ENCODE peak calls at places on chromosomes 4 and X, in nine cellular contexts. One of them, this sample, is unnamed.

GRCh38 chrX:41441934-41442823 is 5.0 kb upstream of the NYX start:
- DNase-seq in right atrium auricular region: peak
- DNase-seq in WTC11: peak
- DNase-seq in BJ: peak
- DNase-seq in lower lobe of right lung: peak
- DNase-seq in fibroblast of pulmonary artery: peak
- DNase-seq in fibroblast of lung: peak
- DNase-seq in sigmoid colon: peak
- DNase-seq in GM10248: peak
- DNase-seq in this sample: peak

GRCh38 chr4:183571350-183572076 is 66.7 kb downstream of the ING2 start:
- DNase-seq in fibroblast of pulmonary artery: peak
- DNase-seq in fibroblast of lung: peak
- DNase-seq in WTC11: no peak
- DNase-seq in lower lobe of right lung: peak
- DNase-seq in right atrium auricular region: no peak
- DNase-seq in BJ: no peak
- DNase-seq in sigmoid colon: no peak
- DNase-seq in GM10248: no peak
- DNase-seq in this sample: no peak

GRCh38 chrX:39730671-39731389 is 366.9 kb downstream of the BCOR start:
- DNase-seq in sigmoid colon: peak
- DNase-seq in WTC11: peak
- DNase-seq in GM10248: peak
- DNase-seq in fibroblast of pulmonary artery: peak
- DNase-seq in lower lobe of right lung: peak
- DNase-seq in BJ: peak
- DNase-seq in right atrium auricular region: peak
- DNase-seq in fibroblast of lung: peak
- DNase-seq in this sample: peak

GRCh38 chr4:104064650-104065577 is 345.1 kb upstream of the TACR3 start:
- DNase-seq in sigmoid colon: no peak
- DNase-seq in fibroblast of lung: peak
- DNase-seq in right atrium auricular region: no peak
- DNase-seq in BJ: no peak
- DNase-seq in WTC11: peak
- DNase-seq in fibroblast of pulmonary artery: peak
- DNase-seq in lower lobe of right lung: peak
- DNase-seq in GM10248: peak
- DNase-seq in this sample: no peak

GRCh38 chr4:70903282-70903603 is 1.1 kb downstream of the MOB1B start:
- DNase-seq in lower lobe of right lung: no peak
- DNase-seq in fibroblast of lung: no peak
- DNase-seq in right atrium auricular region: no peak
- DNase-seq in BJ: no peak
- DNase-seq in fibroblast of pulmonary artery: peak
- DNase-seq in WTC11: no peak
- DNase-seq in GM10248: no peak
- DNase-seq in sigmoid colon: no peak
- DNase-seq in this sample: no peak

GRCh38 chrX:926991-927390 is 285.5 kb downstream of the CRLF2 start:
- DNase-seq in right atrium auricular region: no peak
- DNase-seq in fibroblast of pulmonary artery: no peak
- DNase-seq in sigmoid colon: no peak
- DNase-seq in GM10248: no peak
- DNase-seq in fibroblast of lung: no peak
- DNase-seq in WTC11: no peak
- DNase-seq in lower lobe of right lung: no peak
- DNase-seq in BJ: no peak
- DNase-seq in this sample: no peak

GRCh38 chrX:20529301-20529700 is 262.6 kb upstream of the RPS6KA3 start:
- DNase-seq in fibroblast of pulmonary artery: no peak
- DNase-seq in GM10248: no peak
- DNase-seq in right atrium auricular region: no peak
- DNase-seq in BJ: no peak
- DNase-seq in lower lobe of right lung: no peak
- DNase-seq in WTC11: no peak
- DNase-seq in fibroblast of lung: no peak
- DNase-seq in sigmoid colon: no peak
- DNase-seq in this sample: no peak

GRCh38 chr4:87589531-87589930 is 18.8 kb upstream of the DSPP start:
- DNase-seq in right atrium auricular region: no peak
- DNase-seq in BJ: peak
- DNase-seq in WTC11: no peak
- DNase-seq in fibroblast of lung: peak
- DNase-seq in lower lobe of right lung: no peak
- DNase-seq in sigmoid colon: no peak
- DNase-seq in GM10248: no peak
- DNase-seq in fibroblast of pulmonary artery: peak
- DNase-seq in this sample: no peak

GRCh38 chr4:150209140-150209829 is 131.0 kb downstream of the DCLK2 start:
- DNase-seq in fibroblast of pulmonary artery: peak
- DNase-seq in GM10248: peak
- DNase-seq in BJ: no peak
- DNase-seq in right atrium auricular region: no peak
- DNase-seq in lower lobe of right lung: peak
- DNase-seq in WTC11: peak
- DNase-seq in fibroblast of lung: peak
- DNase-seq in sigmoid colon: peak
- DNase-seq in this sample: no peak

GRCh38 chrX:40154853-40155616 is 57.3 kb upstream of the BCOR start:
- DNase-seq in GM10248: peak
- DNase-seq in fibroblast of lung: peak
- DNase-seq in right atrium auricular region: peak
- DNase-seq in WTC11: peak
- DNase-seq in sigmoid colon: peak
- DNase-seq in BJ: no peak
- DNase-seq in lower lobe of right lung: peak
- DNase-seq in fibroblast of pulmonary artery: peak
- DNase-seq in this sample: no peak

GRCh38 chrX:139213241-139213709 is 317.3 kb upstream of the F9 start:
- DNase-seq in sigmoid colon: no peak
- DNase-seq in WTC11: no peak
- DNase-seq in GM10248: no peak
- DNase-seq in right atrium auricular region: no peak
- DNase-seq in lower lobe of right lung: no peak
- DNase-seq in BJ: no peak
- DNase-seq in fibroblast of pulmonary artery: peak
- DNase-seq in fibroblast of lung: no peak
- DNase-seq in this sample: no peak

GRCh38 chr4:120921456-120922389 is 803 bp downstream of the PRDM5 start:
- DNase-seq in lower lobe of right lung: peak
- DNase-seq in WTC11: peak
- DNase-seq in BJ: no peak
- DNase-seq in fibroblast of pulmonary artery: peak
- DNase-seq in fibroblast of lung: peak
- DNase-seq in sigmoid colon: peak
- DNase-seq in right atrium auricular region: peak
- DNase-seq in GM10248: peak
- DNase-seq in this sample: peak

GRCh38 chr4:73904491-73904890 is 35.3 kb downstream of the CXCL1 start:
- DNase-seq in lower lobe of right lung: no peak
- DNase-seq in WTC11: no peak
- DNase-seq in GM10248: no peak
- DNase-seq in right atrium auricular region: no peak
- DNase-seq in fibroblast of pulmonary artery: peak
- DNase-seq in fibroblast of lung: peak
- DNase-seq in BJ: no peak
- DNase-seq in sigmoid colon: no peak
- DNase-seq in this sample: no peak

GRCh38 chr4:180827193-180827592 is 1416.0 kb upstream of the TENM3 start:
- DNase-seq in fibroblast of pulmonary artery: peak
- DNase-seq in right atrium auricular region: no peak
- DNase-seq in lower lobe of right lung: no peak
- DNase-seq in fibroblast of lung: peak
- DNase-seq in WTC11: no peak
- DNase-seq in GM10248: no peak
- DNase-seq in BJ: no peak
- DNase-seq in sigmoid colon: no peak
- DNase-seq in this sample: no peak

GRCh38 chr4:180827610-180828009 is 1415.6 kb upstream of the TENM3 start:
- DNase-seq in fibroblast of lung: peak
- DNase-seq in sigmoid colon: no peak
- DNase-seq in BJ: no peak
- DNase-seq in lower lobe of right lung: no peak
- DNase-seq in GM10248: no peak
- DNase-seq in fibroblast of pulmonary artery: peak
- DNase-seq in WTC11: no peak
- DNase-seq in right atrium auricular region: no peak
- DNase-seq in this sample: no peak

GRCh38 chr4:180828455-180829018 is 1414.7 kb upstream of the TENM3 start:
- DNase-seq in fibroblast of lung: peak
- DNase-seq in sigmoid colon: no peak
- DNase-seq in lower lobe of right lung: no peak
- DNase-seq in WTC11: no peak
- DNase-seq in fibroblast of pulmonary artery: peak
- DNase-seq in right atrium auricular region: no peak
- DNase-seq in BJ: peak
- DNase-seq in GM10248: no peak
- DNase-seq in this sample: no peak

GRCh38 chr4:180832086-180832485 is 1411.1 kb upstream of the TENM3 start:
- DNase-seq in right atrium auricular region: no peak
- DNase-seq in sigmoid colon: no peak
- DNase-seq in fibroblast of pulmonary artery: no peak
- DNase-seq in lower lobe of right lung: no peak
- DNase-seq in WTC11: no peak
- DNase-seq in GM10248: no peak
- DNase-seq in BJ: no peak
- DNase-seq in fibroblast of lung: no peak
- DNase-seq in this sample: no peak
- TF ChIP-seq CTCF in right atrium auricular region: no peak
- TF ChIP-seq CTCF in sigmoid colon: no peak
- TF ChIP-seq CTCF in fibroblast of pulmonary artery: peak
- TF ChIP-seq CTCF in lower lobe of right lung: no peak
- TF ChIP-seq CTCF in WTC11: no peak
- TF ChIP-seq CTCF in GM10248: no peak
- TF ChIP-seq CTCF in BJ: no peak
- TF ChIP-seq CTCF in fibroblast of lung: no peak
- TF ChIP-seq CTCF in this sample: no peak

GRCh38 chr4:129526812-129527211 is 430.9 kb downstream of the C4orf33 start:
- DNase-seq in WTC11: no peak
- DNase-seq in BJ: no peak
- DNase-seq in sigmoid colon: no peak
- DNase-seq in fibroblast of lung: no peak
- DNase-seq in fibroblast of pulmonary artery: peak
- DNase-seq in lower lobe of right lung: no peak
- DNase-seq in GM10248: no peak
- DNase-seq in right atrium auricular region: no peak
- DNase-seq in this sample: no peak
- TF ChIP-seq CTCF in WTC11: no peak
- TF ChIP-seq CTCF in BJ: no peak
- TF ChIP-seq CTCF in sigmoid colon: no peak
- TF ChIP-seq CTCF in fibroblast of lung: no peak
- TF ChIP-seq CTCF in fibroblast of pulmonary artery: peak
- TF ChIP-seq CTCF in lower lobe of right lung: peak
- TF ChIP-seq CTCF in GM10248: no peak
- TF ChIP-seq CTCF in right atrium auricular region: peak
- TF ChIP-seq CTCF in this sample: no peak

GRCh38 chr4:6688879-6689505 is 4.7 kb upstream of the S100P start:
- DNase-seq in GM10248: peak
- DNase-seq in right atrium auricular region: no peak
- DNase-seq in WTC11: peak
- DNase-seq in lower lobe of right lung: no peak
- DNase-seq in BJ: peak
- DNase-seq in fibroblast of lung: peak
- DNase-seq in fibroblast of pulmonary artery: peak
- DNase-seq in sigmoid colon: no peak
- DNase-seq in this sample: peak
- TF ChIP-seq CTCF in GM10248: peak
- TF ChIP-seq CTCF in right atrium auricular region: no peak
- TF ChIP-seq CTCF in WTC11: no peak
- TF ChIP-seq CTCF in lower lobe of right lung: no peak
- TF ChIP-seq CTCF in BJ: no peak
- TF ChIP-seq CTCF in fibroblast of lung: no peak
- TF ChIP-seq CTCF in fibroblast of pulmonary artery: peak
- TF ChIP-seq CTCF in sigmoid colon: no peak
- TF ChIP-seq CTCF in this sample: no peak

DNA sequence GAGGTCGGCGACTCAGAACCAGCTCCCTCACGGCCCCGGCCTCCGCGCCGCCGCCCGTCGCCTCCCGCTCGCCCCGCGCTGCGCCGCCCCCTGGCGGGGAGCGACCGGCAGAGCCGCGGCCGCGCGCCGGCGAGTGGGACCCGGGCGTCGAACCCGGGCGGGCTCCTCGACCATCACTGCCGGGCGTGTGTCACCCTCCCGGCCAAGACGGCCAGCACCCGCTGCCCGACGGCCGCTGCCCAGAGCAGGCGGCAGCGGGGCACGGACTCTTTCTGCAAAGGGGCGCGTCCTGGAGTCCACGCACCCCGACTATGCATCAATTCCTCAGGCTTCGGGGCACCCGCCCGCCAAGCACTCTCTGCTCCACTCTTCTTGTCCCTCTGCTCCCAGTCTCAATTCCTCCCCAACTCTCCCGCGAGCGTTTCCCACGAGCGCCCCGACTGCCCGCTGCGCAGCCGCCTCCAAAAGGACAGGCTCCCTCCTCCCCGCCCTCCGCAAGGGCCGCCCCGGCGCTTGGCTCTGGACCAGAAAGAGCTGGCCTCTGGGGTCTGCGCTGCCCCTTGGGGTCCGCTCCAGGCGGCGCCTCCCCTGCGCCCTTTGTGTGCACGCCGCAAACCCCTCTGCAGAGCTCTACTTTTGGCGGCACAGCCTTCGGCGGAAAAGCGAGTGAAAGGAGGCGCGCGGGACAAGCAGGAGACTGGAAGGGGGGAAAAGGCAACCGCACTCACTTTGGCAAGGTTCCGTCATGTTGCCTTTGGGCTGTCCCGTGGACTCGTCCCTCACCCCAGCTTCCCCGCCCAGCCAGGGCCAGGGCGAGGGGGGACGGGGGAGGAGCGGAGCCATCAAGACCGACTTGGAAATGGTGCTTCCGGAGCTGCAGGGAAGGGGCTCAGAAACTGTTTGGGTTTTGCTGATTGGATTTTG is 1.1 kb downstream of the PDE5A start:
- DNase-seq in fibroblast of pulmonary artery: peak
- DNase-seq in BJ: no peak
- DNase-seq in GM10248: peak
- DNase-seq in fibroblast of lung: peak
- DNase-seq in right atrium auricular region: no peak
- DNase-seq in lower lobe of right lung: peak
- DNase-seq in sigmoid colon: peak
- DNase-seq in WTC11: peak
- DNase-seq in this sample: peak
- TF ChIP-seq CTCF in fibroblast of pulmonary artery: no peak
- TF ChIP-seq CTCF in BJ: no peak
- TF ChIP-seq CTCF in GM10248: peak
- TF ChIP-seq CTCF in fibroblast of lung: peak
- TF ChIP-seq CTCF in right atrium auricular region: peak
- TF ChIP-seq CTCF in lower lobe of right lung: peak
- TF ChIP-seq CTCF in sigmoid colon: no peak
- TF ChIP-seq CTCF in WTC11: peak
- TF ChIP-seq CTCF in this sample: peak

DNA sequence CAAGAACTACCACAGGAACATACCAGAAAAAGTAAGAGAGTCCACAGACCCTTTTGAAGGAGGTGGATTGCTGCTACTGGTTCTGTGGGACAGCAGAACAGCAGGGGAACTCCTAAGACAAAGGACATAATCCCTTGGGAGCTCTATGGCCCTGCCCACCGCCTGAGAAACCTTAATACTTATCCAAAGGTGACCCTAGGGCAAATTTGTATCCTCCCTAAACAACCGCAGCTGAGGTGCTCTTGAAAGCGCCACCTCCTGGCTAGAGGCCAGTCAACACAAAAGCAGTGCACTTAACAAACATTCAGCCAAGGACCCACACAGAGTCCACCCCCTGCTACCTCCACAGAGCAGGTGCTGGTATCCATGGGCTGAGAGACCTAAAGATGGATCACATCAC is 136.8 kb downstream of the ADAM29 start:
- DNase-seq in WTC11: peak
- DNase-seq in sigmoid colon: no peak
- DNase-seq in BJ: no peak
- DNase-seq in fibroblast of pulmonary artery: no peak
- DNase-seq in fibroblast of lung: no peak
- DNase-seq in GM10248: no peak
- DNase-seq in lower lobe of right lung: no peak
- DNase-seq in right atrium auricular region: no peak
- DNase-seq in this sample: no peak
- TF ChIP-seq CTCF in WTC11: peak
- TF ChIP-seq CTCF in sigmoid colon: no peak
- TF ChIP-seq CTCF in BJ: no peak
- TF ChIP-seq CTCF in fibroblast of pulmonary artery: no peak
- TF ChIP-seq CTCF in fibroblast of lung: no peak
- TF ChIP-seq CTCF in GM10248: no peak
- TF ChIP-seq CTCF in lower lobe of right lung: no peak
- TF ChIP-seq CTCF in right atrium auricular region: no peak
- TF ChIP-seq CTCF in this sample: no peak

This sample was measured in CD8-positive, alpha-beta T cell.